ENCODE peak calls at places on chromosomes 3 and 15, in eight cellular contexts. G, Z, X, E, T, P, Y and B are unnamed samples.

GRCh38 chr15:87703238-87704111 is 553.1 kb downstream of the NTRK3 start:
- DNase-seq in G (no peak), Y (no peak), T (no peak), Z (no peak), P (no peak), E (no peak), X (no peak), B (no peak)

GRCh38 chr15:73694419-73694818 is 10.2 kb downstream of the CD276 start:
- DNase-seq in P (no peak), Y (no peak), Z (no peak), T (no peak), X (no peak), G (no peak), E (no peak), B (no peak)

GRCh38 chr3:157093096-157093495 is 66.9 kb downstream of the CCNL1 start:
- DNase-seq in Z (no peak), T (peak; percentile 31), E (no peak), Y (no peak), G (no peak), P (no peak), X (no peak), B (no peak)

GRCh38 chr3:26193558-26193957 is 403.7 kb downstream of the OXSM start:
- DNase-seq in G (no peak), Y (no peak), X (no peak), E (no peak), P (no peak), T (no peak), Z (no peak), B (no peak)

GRCh38 chr3:45317710-45318109 is 70.7 kb upstream of the LARS2 start:
- DNase-seq in T (no peak), E (no peak), Z (no peak), Y (no peak), X (no peak), G (no peak), P (no peak), B (no peak)

GRCh38 chr15:81880833-81881232 is 165.0 kb downstream of the MEX3B start:
- DNase-seq in Z (no peak), G (no peak), X (no peak), E (no peak), T (no peak), P (no peak), Y (no peak), B (no peak)

GRCh38 chr3:70281663-70282062 is 30.8 kb downstream of the MDFIC2 start:
- DNase-seq in E (no peak), G (no peak), X (no peak), Y (no peak), P (no peak), T (no peak), Z (no peak), B (no peak)

GRCh38 chr15:63401078-63401477 is 19.4 kb upstream of the CA12 start:
- DNase-seq in T (no peak), P (no peak), Z (no peak), Y (no peak), E (no peak), X (no peak), G (no peak), B (no peak)

GRCh38 chr3:153232737-153233330 is 70.8 kb downstream of the RAP2B start:
- DNase-seq in T (no peak), P (no peak), G (no peak), X (no peak), Z (no peak), E (no peak), Y (no peak), B (no peak)

GRCh38 chr15:65082303-65082958 is 5.9 kb downstream of the KBTBD13 start:
- DNase-seq in Y (no peak), P (no peak), X (peak; percentile 81), G (no peak), Z (no peak), E (peak; percentile 56), T (no peak), B (no peak)

GRCh38 chr3:182609575-182610156 is 183.6 kb upstream of the ATP11B start:
- DNase-seq in G (no peak), X (no peak), P (no peak), Y (no peak), T (no peak), Z (no peak), E (no peak), B (no peak)

GRCh38 chr3:55204417-55204816 is 276.6 kb upstream of the LRTM1 start:
- DNase-seq in E (no peak), P (no peak), G (no peak), Z (no peak), Y (no peak), T (no peak), X (no peak), B (no peak)

GRCh38 chr15:89469331-89470107 is 26.9 kb downstream of the RHCG start:
- DNase-seq in Y (no peak), E (no peak), G (no peak), P (no peak), Z (no peak), X (no peak), T (no peak), B (peak; percentile 47)

GRCh38 chr3:173653781-173654180 is 256.2 kb downstream of the NLGN1 start:
- DNase-seq in E (no peak), X (no peak), T (no peak), Y (no peak), G (no peak), Z (no peak), P (no peak), B (no peak)

GRCh38 chr3:147614210-147614609 is 205.0 kb downstream of the ZIC1 start:
- DNase-seq in Y (no peak), P (no peak), Z (no peak), E (no peak), T (no peak), X (no peak), G (no peak), B (no peak)

GRCh38 chr3:193665370-193665989 is 72.5 kb downstream of the OPA1 start:
- DNase-seq in G (no peak), X (no peak), Y (no peak), T (no peak), E (no peak), Z (no peak), P (no peak), B (no peak)

GRCh38 chr3:165839296-165840076 is 2.3 kb upstream of the BCHE start:
- DNase-seq in T (no peak), Z (no peak), P (no peak), X (no peak), Y (no peak), E (no peak), G (no peak), B (no peak)

GRCh38 chr3:159416854-159417253 is 571.8 kb upstream of the IL12A start:
- DNase-seq in T (no peak), P (no peak), Z (no peak), E (no peak), Y (no peak), X (no peak), G (no peak), B (no peak)

GRCh38 chr3:6791161-6791560 is 69.8 kb upstream of the GRM7 start:
- DNase-seq in G (no peak), X (no peak), E (no peak), Z (no peak), T (no peak), Y (no peak), P (no peak), B (no peak)

GRCh38 chr15:48097264-48097663 is 23.5 kb upstream of the SLC24A5 start:
- DNase-seq in X (no peak), G (no peak), Z (no peak), T (no peak), Y (no peak), P (no peak), E (no peak), B (no peak)

GRCh38 chr15:84961707-84962106 is 19.9 kb upstream of the PDE8A start:
- DNase-seq in X (no peak), Y (no peak), E (no peak), Z (no peak), P (no peak), T (no peak), G (no peak), B (no peak)

GRCh38 chr15:55791576-55792400 is 48.8 kb upstream of the PRTG start:
- DNase-seq in X (peak; percentile 71), G (no peak), Y (no peak), P (no peak), E (no peak), Z (no peak), T (no peak), B (no peak)

GRCh38 chr3:150073031-150073430 is 102.3 kb upstream of the PFN2 start:
- DNase-seq in Y (no peak), P (no peak), E (no peak), Z (no peak), T (no peak), G (no peak), X (peak; percentile 67), B (no peak)

GRCh38 chr15:53586815-53587214 is 172.6 kb downstream of the WDR72 start:
- DNase-seq in Z (no peak), Y (peak; percentile 0), P (no peak), T (peak; percentile 1), G (no peak), X (peak; percentile 89), E (no peak), B (no peak)

GRCh38 chr3:78858165-78858564 is 909.6 kb downstream of the ROBO1 start:
- DNase-seq in Y (no peak), X (no peak), T (no peak), G (no peak), Z (no peak), E (no peak), P (no peak), B (no peak)

GRCh38 chr15:45454825-45455224 is 67.7 kb downstream of the SLC30A4 start:
- DNase-seq in T (peak; percentile 61), Y (peak; percentile 68), X (peak; percentile 86), E (peak; percentile 88), Z (peak; percentile 49), P (peak; percentile 51), G (peak; percentile 60), B (peak; percentile 78)

GRCh38 chr15:78236491-78236890 is 2.1 kb upstream of the ACSBG1 start:
- DNase-seq in Y (no peak), T (no peak), Z (no peak), G (no peak), X (peak; percentile 35), P (no peak), E (no peak), B (no peak)

GRCh38 chr3:17372811-17373210 is 369.6 kb downstream of the TBC1D5 start:
- DNase-seq in Z (no peak), E (no peak), X (no peak), Y (no peak), P (no peak), T (no peak), G (no peak), B (no peak)

GRCh38 chr3:17088602-17089313 is 204.0 kb downstream of the PLCL2 start:
- DNase-seq in P (no peak), X (no peak), Z (peak; percentile 45), E (peak; percentile 84), Y (no peak), T (no peak), G (no peak), B (no peak)

GRCh38 chr3:195009607-195010006 is 261.4 kb downstream of the XXYLT1 start:
- DNase-seq in P (no peak), X (peak; percentile 21), G (no peak), Y (no peak), Z (no peak), T (no peak), E (no peak), B (no peak)

GRCh38 chr3:73143821-73144237 is 82.4 kb downstream of the EBLN2 start:
- DNase-seq in Y (no peak), E (no peak), X (no peak), G (no peak), T (no peak), P (no peak), Z (no peak), B (no peak)

GRCh38 chr15:48596415-48596814 is 49.1 kb downstream of the FBN1 start:
- DNase-seq in Z (no peak), Y (peak; percentile 20), E (no peak), G (no peak), P (no peak), X (no peak), T (no peak), B (no peak)

GRCh38 chr3:97835761-97836160 is 13.9 kb downstream of the CRYBG3 start:
- DNase-seq in P (no peak), G (no peak), E (no peak), Y (no peak), X (no peak), Z (no peak), T (no peak), B (no peak)

GRCh38 chr3:46931631-46932441 is 44.7 kb downstream of the CCDC12 start:
- DNase-seq in Y (no peak), G (peak; percentile 76), Z (no peak), E (peak; percentile 67), T (no peak), P (no peak), X (no peak), B (peak; percentile 88)